ENCODE peak calls at places on chromosomes 7 and 10, in nine cellular contexts. H, X, J, T, Q, R, O, E and B are unnamed samples.

GRCh38 chr7:14501436-14501835 is 401.1 kb downstream of the DGKB start:
- DNase-seq in H (no peak), X (no peak), J (no peak), T (no peak), Q (no peak), R (no peak), O (no peak), E (no peak), B (no peak)

GRCh38 chr7:37853468-37853867 is 5.1 kb downstream of the NME8 start:
- DNase-seq in H (no peak), X (no peak), J (no peak), T (peak), Q (no peak), R (peak), O (peak), E (no peak), B (no peak)

GRCh38 chr10:128884496-128884895 is 582.5 kb upstream of the MGMT start:
- DNase-seq in H (no peak), X (no peak), J (no peak), T (no peak), Q (no peak), R (no peak), O (no peak), E (no peak), B (no peak)

GRCh38 chr7:117259626-117260025 is 63.2 kb downstream of the WNT2 start:
- DNase-seq in H (no peak), X (no peak), J (no peak), T (peak), Q (no peak), R (no peak), O (no peak), E (no peak), B (no peak)

GRCh38 chr10:42973411-42973810 is 103.5 kb upstream of the RET start:
- DNase-seq in H (no peak), X (no peak), J (no peak), T (no peak), Q (no peak), R (no peak), O (no peak), E (no peak), B (no peak)

GRCh38 chr10:92750788-92751533 is 61.2 kb downstream of the HHEX start:
- DNase-seq in H (no peak), X (no peak), J (no peak), T (peak), Q (peak), R (no peak), O (no peak), E (no peak), B (no peak)

GRCh38 chr7:303425-303824 is 13.5 kb downstream of the FOXL3 start:
- DNase-seq in H (no peak), X (no peak), J (no peak), T (no peak), Q (no peak), R (no peak), O (no peak), E (no peak), B (no peak)

GRCh38 chr7:148537435-148537834 is 53.1 kb upstream of the C7orf33 start:
- DNase-seq in H (no peak), X (no peak), J (no peak), T (no peak), Q (no peak), R (no peak), O (no peak), E (no peak), B (no peak)

GRCh38 chr10:48518412-48518811 is 86.5 kb downstream of the ARHGAP22 start:
- DNase-seq in H (no peak), X (no peak), J (no peak), T (no peak), Q (no peak), R (no peak), O (no peak), E (peak), B (no peak)

GRCh38 chr10:5582736-5583135 is 58.0 kb downstream of the CALML3 start:
- DNase-seq in H (no peak), X (no peak), J (no peak), T (no peak), Q (no peak), R (no peak), O (no peak), E (no peak), B (no peak)

GRCh38 chr7:86479144-86479543 is 164.6 kb upstream of the GRM3 start:
- DNase-seq in H (no peak), X (no peak), J (no peak), T (no peak), Q (no peak), R (no peak), O (no peak), E (no peak), B (no peak)

GRCh38 chr10:70417568-70417967 is 13.6 kb downstream of the EIF4EBP2 start:
- DNase-seq in H (no peak), X (no peak), J (no peak), T (no peak), Q (no peak), R (no peak), O (no peak), E (no peak), B (no peak)

GRCh38 chr7:100572281-100572948 is 1.3 kb downstream of the SAP25 start:
- DNase-seq in H (no peak), X (no peak), J (no peak), T (no peak), Q (no peak), R (no peak), O (no peak), E (no peak), B (no peak)

GRCh38 chr7:80859272-80859970 is 59.4 kb downstream of the SEMA3C start:
- DNase-seq in H (no peak), X (no peak), J (no peak), T (peak), Q (no peak), R (no peak), O (no peak), E (peak), B (no peak)

GRCh38 chr10:79349766-79350406 is 2.6 kb downstream of the PPIF start:
- DNase-seq in H (no peak), X (no peak), J (no peak), T (no peak), Q (no peak), R (no peak), O (no peak), E (no peak), B (no peak)

GRCh38 chr7:80098795-80099194 is 35.8 kb upstream of the GNAI1 start:
- DNase-seq in H (no peak), X (no peak), J (no peak), T (no peak), Q (no peak), R (peak), O (no peak), E (no peak), B (no peak)

GRCh38 chr10:71921319-71922027 is 42.7 kb upstream of the CHST3 start:
- DNase-seq in H (no peak), X (no peak), J (no peak), T (peak), Q (peak), R (no peak), O (no peak), E (peak), B (no peak)

GRCh38 chr7:81769891-81770818 is at the start of gene HGF:
- DNase-seq in H (no peak), X (no peak), J (no peak), T (peak), Q (peak), R (no peak), O (no peak), E (peak), B (no peak)

GRCh38 chr7:76008156-76008687 is 13.8 kb upstream of the TMEM120A start:
- DNase-seq in H (no peak), X (no peak), J (no peak), T (no peak), Q (no peak), R (no peak), O (no peak), E (no peak), B (no peak)

GRCh38 chr10:74081192-74081803 is 69.3 kb downstream of the AP3M1 start:
- DNase-seq in H (peak), X (no peak), J (peak), T (peak), Q (peak), R (peak), O (peak), E (no peak), B (peak)

GRCh38 chr7:32461484-32461883 is 28.7 kb downstream of the LSM5 start:
- DNase-seq in H (no peak), X (no peak), J (no peak), T (no peak), Q (no peak), R (no peak), O (no peak), E (no peak), B (no peak)

GRCh38 chr10:98331888-98332287 is 63.9 kb upstream of the LOXL4 start:
- DNase-seq in H (no peak), X (no peak), J (no peak), T (no peak), Q (no peak), R (peak), O (peak), E (no peak), B (no peak)

GRCh38 chr7:207418-208127 is 15.2 kb downstream of the FAM20C start:
- DNase-seq in H (no peak), X (no peak), J (no peak), T (no peak), Q (no peak), R (no peak), O (no peak), E (no peak), B (no peak)

GRCh38 chr10:35271086-35271834 is 65.0 kb upstream of the CCNY start:
- DNase-seq in H (no peak), X (no peak), J (no peak), T (no peak), Q (no peak), R (no peak), O (peak), E (no peak), B (no peak)